ENCODE peak calls at places on chromosome 17, in seven cellular contexts. One of them, this sample, is unnamed.

GRCh38 chr17:1947229-1947742 is 77.8 kb downstream of the RTN4RL1 start:
- DNase-seq in ELF-1: peak
- DNase-seq in AG20443: no peak
- DNase-seq in nephron progenitor cell: peak
- DNase-seq in AG09309: no peak
- DNase-seq in GM20000: no peak
- DNase-seq in C1 segment of cervical spinal cord: no peak
- DNase-seq in this sample: no peak

GRCh38 chr17:50196826-50197225 is 4.6 kb downstream of the COL1A1 start:
- DNase-seq in ELF-1: no peak
- DNase-seq in AG20443: no peak
- DNase-seq in nephron progenitor cell: no peak
- DNase-seq in AG09309: no peak
- DNase-seq in GM20000: no peak
- DNase-seq in C1 segment of cervical spinal cord: no peak
- DNase-seq in this sample: no peak

GRCh38 chr17:50127661-50128361 is 2.1 kb downstream of the SAMD14 start:
- DNase-seq in ELF-1: peak
- DNase-seq in AG20443: no peak
- DNase-seq in nephron progenitor cell: no peak
- DNase-seq in AG09309: no peak
- DNase-seq in GM20000: no peak
- DNase-seq in C1 segment of cervical spinal cord: no peak
- DNase-seq in this sample: no peak

GRCh38 chr17:2053380-2054261 is 1.3 kb upstream of the HIC1 start:
- DNase-seq in ELF-1: peak
- DNase-seq in AG20443: peak
- DNase-seq in nephron progenitor cell: peak
- DNase-seq in AG09309: no peak
- DNase-seq in GM20000: peak
- DNase-seq in C1 segment of cervical spinal cord: peak
- DNase-seq in this sample: peak

GRCh38 chr17:76833747-76834146 is 34.5 kb upstream of the MGAT5B start:
- DNase-seq in ELF-1: no peak
- DNase-seq in AG20443: no peak
- DNase-seq in nephron progenitor cell: no peak
- DNase-seq in AG09309: no peak
- DNase-seq in GM20000: no peak
- DNase-seq in C1 segment of cervical spinal cord: no peak
- DNase-seq in this sample: no peak

GRCh38 chr17:17567631-17568030 is 23.9 kb downstream of the PEMT start:
- DNase-seq in ELF-1: no peak
- DNase-seq in AG20443: no peak
- DNase-seq in nephron progenitor cell: no peak
- DNase-seq in AG09309: no peak
- DNase-seq in GM20000: no peak
- DNase-seq in C1 segment of cervical spinal cord: peak
- DNase-seq in this sample: no peak

GRCh38 chr17:10313037-10313672 is 59.7 kb downstream of the MYH13 start:
- DNase-seq in ELF-1: no peak
- DNase-seq in AG20443: no peak
- DNase-seq in nephron progenitor cell: no peak
- DNase-seq in AG09309: no peak
- DNase-seq in GM20000: no peak
- DNase-seq in C1 segment of cervical spinal cord: no peak
- DNase-seq in this sample: no peak

GRCh38 chr17:39863918-39864746 is at the start of gene IKZF3:
- DNase-seq in ELF-1: peak
- DNase-seq in AG20443: peak
- DNase-seq in nephron progenitor cell: peak
- DNase-seq in AG09309: no peak
- DNase-seq in GM20000: peak
- DNase-seq in C1 segment of cervical spinal cord: no peak
- DNase-seq in this sample: peak

GRCh38 chr17:69869667-69870066 is 205.4 kb upstream of the KCNJ16 start:
- DNase-seq in ELF-1: no peak
- DNase-seq in AG20443: no peak
- DNase-seq in nephron progenitor cell: no peak
- DNase-seq in AG09309: no peak
- DNase-seq in GM20000: peak
- DNase-seq in C1 segment of cervical spinal cord: no peak
- DNase-seq in this sample: no peak

GRCh38 chr17:73343739-73344454 is 32.1 kb upstream of the CDC42EP4 start:
- DNase-seq in ELF-1: no peak
- DNase-seq in AG20443: no peak
- DNase-seq in nephron progenitor cell: no peak
- DNase-seq in AG09309: no peak
- DNase-seq in GM20000: no peak
- DNase-seq in C1 segment of cervical spinal cord: no peak
- DNase-seq in this sample: no peak

This sample was measured in germinal center.